ENCODE peak calls at places on chromosomes 13 and 19, in seven cellular contexts. C is ureter; Y is adrenal gland; X is ELF-1; B is CD4-positive, alpha-beta T cell; F is bronchial epithelial cell; N is KG1. M is an unnamed sample.
A peak's percentile ranks its signal among the peaks of the same experiment; 100 is the strongest.

GRCh38 chr13:98295371-98295770 is 118.3 kb upstream of the RNF113B start:
- DNase-seq in C (no peak), Y (no peak), X (no peak), B (no peak), F (no peak), N (no peak), M (no peak)

GRCh38 chr19:54415208-54415900 is at the start of gene TTYH1:
- DNase-seq in C (no peak), Y (no peak), X (peak; percentile 24), B (no peak), F (no peak), N (no peak), M (no peak)

GRCh38 chr13:55577847-55578210 is 1562.9 kb upstream of the PRR20A start:
- DNase-seq in C (no peak), Y (no peak), X (peak; percentile 50), B (no peak), F (no peak), N (no peak), M (no peak)

GRCh38 chr13:29934531-29935308 is 84.3 kb upstream of the UBL3 start:
- DNase-seq in C (no peak), Y (no peak), X (no peak), B (no peak), F (no peak), N (no peak), M (peak; percentile 59)

GRCh38 chr13:28659611-28659970 is 661 bp downstream of the POMP start:
- DNase-seq in C (no peak), Y (no peak), X (no peak), B (no peak), F (peak; percentile 59), N (no peak), M (no peak)

GRCh38 chr13:110334841-110335490 is 27.9 kb downstream of the COL4A2 start:
- DNase-seq in C (no peak), Y (no peak), X (no peak), B (no peak), F (no peak), N (no peak), M (no peak)

GRCh38 chr13:80716610-80717081 is 375.7 kb upstream of the SPRY2 start:
- DNase-seq in C (no peak), Y (peak; percentile 9), X (peak; percentile 10), B (no peak), F (peak; percentile 7), N (peak; percentile 18), M (no peak)

GRCh38 chr13:54226866-54227265 is 1198.3 kb downstream of the OLFM4 start:
- DNase-seq in C (no peak), Y (no peak), X (peak; percentile 47), B (no peak), F (no peak), N (no peak), M (no peak)

GRCh38 chr19:40445945-40446784 is 2.0 kb upstream of the SERTAD3 start:
- DNase-seq in C (no peak), Y (no peak), X (peak; percentile 92), B (no peak), F (peak; percentile 77), N (no peak), M (no peak)

GRCh38 chr19:50204811-50205675 is 1.6 kb downstream of the MYH14 start:
- DNase-seq in C (peak; percentile 82), Y (no peak), X (peak; percentile 76), B (no peak), F (no peak), N (no peak), M (no peak)

GRCh38 chr19:29379257-29379986 is 146.4 kb upstream of the VSTM2B start:
- DNase-seq in C (peak; percentile 23), Y (no peak), X (no peak), B (no peak), F (no peak), N (no peak), M (no peak)

GRCh38 chr13:27954406-27954851 is 14.7 kb downstream of the CDX2 start:
- DNase-seq in C (no peak), Y (peak; percentile 29), X (peak; percentile 88), B (no peak), F (no peak), N (no peak), M (no peak)

GRCh38 chr19:2575734-2576481 is 100.0 kb downstream of the GADD45B start:
- DNase-seq in C (peak; percentile 77), Y (peak; percentile 45), X (no peak), B (no peak), F (no peak), N (no peak), M (no peak)

GRCh38 chr13:102693781-102694180 is 1.1 kb downstream of the METTL21C start:
- DNase-seq in C (no peak), Y (no peak), X (no peak), B (no peak), F (peak; percentile 12), N (no peak), M (no peak)

GRCh38 chr13:51921790-51922740 is 60.3 kb downstream of the CCDC70 start:
- DNase-seq in C (no peak), Y (no peak), X (no peak), B (no peak), F (no peak), N (no peak), M (no peak)

GRCh38 chr13:21297452-21297851 is 121.0 kb downstream of the MRPL57 start:
- DNase-seq in C (no peak), Y (no peak), X (no peak), B (no peak), F (no peak), N (peak; percentile 53), M (no peak)

GRCh38 chr19:43594710-43595604 is 977 bp downstream of the IRGQ start:
- DNase-seq in C (peak; percentile 62), Y (peak; percentile 68), X (peak; percentile 91), B (peak; percentile 67), F (peak; percentile 48), N (peak; percentile 10), M (peak; percentile 79)

GRCh38 chr13:112898786-112899617 is 70.0 kb upstream of the MCF2L start:
- DNase-seq in C (no peak), Y (no peak), X (peak; percentile 34), B (no peak), F (no peak), N (no peak), M (no peak)

GRCh38 chr13:111516712-111517640 is 196.5 kb downstream of the TEX29 start:
- DNase-seq in C (no peak), Y (no peak), X (no peak), B (no peak), F (no peak), N (no peak), M (no peak)

GRCh38 chr13:50801087-50801931 is 42.2 kb downstream of the DLEU7 start:
- DNase-seq in C (peak; percentile 74), Y (peak; percentile 58), X (peak; percentile 73), B (peak; percentile 50), F (peak; percentile 64), N (peak; percentile 45), M (peak; percentile 86)

GRCh38 chr13:20714563-20715339 is 11.3 kb downstream of the IL17D start:
- DNase-seq in C (no peak), Y (no peak), X (no peak), B (no peak), F (no peak), N (no peak), M (no peak)

GRCh38 chr13:40390290-40391008 is 276.0 kb downstream of the FOXO1 start:
- DNase-seq in C (no peak), Y (no peak), X (no peak), B (no peak), F (no peak), N (no peak), M (no peak)

GRCh38 chr19:12947702-12948596 is 2.3 kb downstream of the RAD23A start:
- DNase-seq in C (no peak), Y (no peak), X (no peak), B (no peak), F (no peak), N (no peak), M (no peak)

GRCh38 chr19:40599331-40600085 is 1.7 kb upstream of the LTBP4 start:
- DNase-seq in C (no peak), Y (no peak), X (no peak), B (no peak), F (peak; percentile 18), N (no peak), M (no peak)

GRCh38 chr19:28012361-28012760 is 1200.6 kb downstream of the UQCRFS1 start:
- DNase-seq in C (no peak), Y (no peak), X (peak; percentile 48), B (no peak), F (no peak), N (no peak), M (no peak)

GRCh38 chr13:32347651-32348050 is 32.3 kb downstream of the BRCA2 start:
- DNase-seq in C (no peak), Y (no peak), X (no peak), B (no peak), F (no peak), N (no peak), M (no peak)

GRCh38 chr19:17027428-17027816 is 812 bp upstream of the CPAMD8 start:
- DNase-seq in C (no peak), Y (no peak), X (no peak), B (no peak), F (no peak), N (no peak), M (no peak)

GRCh38 chr19:47767349-47767748 is 11.2 kb upstream of the SELENOW start:
- DNase-seq in C (no peak), Y (no peak), X (no peak), B (no peak), F (no peak), N (no peak), M (no peak)

GRCh38 chr19:54517483-54517882 is 14.9 kb downstream of the LAIR2 start:
- DNase-seq in C (no peak), Y (peak; percentile 32), X (peak; percentile 78), B (peak; percentile 30), F (peak; percentile 16), N (peak; percentile 64), M (peak; percentile 16)

GRCh38 chr19:30090963-30091362 is 148.9 kb downstream of the URI1 start:
- DNase-seq in C (no peak), Y (no peak), X (no peak), B (no peak), F (no peak), N (no peak), M (no peak)

GRCh38 chr19:38455031-38455430 is 21.5 kb downstream of the RYR1 start:
- DNase-seq in C (no peak), Y (no peak), X (peak; percentile 33), B (no peak), F (peak; percentile 6), N (no peak), M (no peak)

GRCh38 chr13:21050288-21051197 is 10.8 kb downstream of the LATS2 start:
- DNase-seq in C (no peak), Y (no peak), X (no peak), B (no peak), F (no peak), N (no peak), M (no peak)

GRCh38 chr13:27296496-27296895 is 25.9 kb downstream of the RASL11A start:
- DNase-seq in C (no peak), Y (no peak), X (no peak), B (no peak), F (no peak), N (no peak), M (no peak)

GRCh38 chr19:51116736-51117135 is 8.0 kb upstream of the SIGLEC9 start:
- DNase-seq in C (no peak), Y (no peak), X (no peak), B (no peak), F (no peak), N (no peak), M (peak; percentile 50)

GRCh38 chr19:6416658-6417405 is 7.8 kb downstream of the KHSRP start:
- DNase-seq in C (no peak), Y (no peak), X (no peak), B (no peak), F (no peak), N (no peak), M (no peak)

GRCh38 chr19:952680-953500 is 27.1 kb downstream of the ARID3A start:
- DNase-seq in C (no peak), Y (no peak), X (peak; percentile 72), B (no peak), F (peak; percentile 46), N (no peak), M (no peak)

GRCh38 chr13:78589206-78589605 is 14.1 kb downstream of the POU4F1 start:
- DNase-seq in C (no peak), Y (peak; percentile 39), X (peak; percentile 51), B (no peak), F (no peak), N (no peak), M (no peak)

GRCh38 chr13:98377635-98378378 is 199.1 kb downstream of the STK24 start:
- DNase-seq in C (no peak), Y (no peak), X (no peak), B (no peak), F (peak; percentile 55), N (no peak), M (no peak)

M was measured in CD4-positive, CD25-positive, alpha-beta regulatory T cell.